ENCODE peak calls at places on chromosomes 4 and X, in ten cellular contexts. One of them, this sample, is unnamed.

GRCh38 chr4:140222175-140222574 is 68.2 kb upstream of the MAML3 start:
- DNase-seq in heart left ventricle: no peak
- DNase-seq in AG04450: no peak
- DNase-seq in right atrium auricular region: no peak
- DNase-seq in Peyer's patch: no peak
- DNase-seq in keratinocyte: no peak
- DNase-seq in sigmoid colon: no peak
- DNase-seq in bronchial epithelial cell: peak; percentile 76
- DNase-seq in breast epithelium: no peak
- DNase-seq in SK-N-SH: no peak
- DNase-seq in this sample: no peak

GRCh38 chr4:48683784-48684666 is 96.1 kb downstream of the FRYL start:
- DNase-seq in heart left ventricle: no peak
- DNase-seq in AG04450: no peak
- DNase-seq in right atrium auricular region: no peak
- DNase-seq in Peyer's patch: no peak
- DNase-seq in keratinocyte: no peak
- DNase-seq in sigmoid colon: no peak
- DNase-seq in bronchial epithelial cell: no peak
- DNase-seq in breast epithelium: no peak
- DNase-seq in SK-N-SH: no peak
- DNase-seq in this sample: no peak

GRCh38 chr4:13264126-13264525 is 220.0 kb downstream of the RAB28 start:
- DNase-seq in heart left ventricle: no peak
- DNase-seq in AG04450: no peak
- DNase-seq in right atrium auricular region: no peak
- DNase-seq in Peyer's patch: no peak
- DNase-seq in keratinocyte: no peak
- DNase-seq in sigmoid colon: no peak
- DNase-seq in bronchial epithelial cell: peak; percentile 4
- DNase-seq in breast epithelium: no peak
- DNase-seq in SK-N-SH: no peak
- DNase-seq in this sample: no peak

GRCh38 chr4:110483516-110483915 is 7.6 kb downstream of the ENPEP start:
- DNase-seq in heart left ventricle: no peak
- DNase-seq in AG04450: no peak
- DNase-seq in right atrium auricular region: no peak
- DNase-seq in Peyer's patch: no peak
- DNase-seq in keratinocyte: no peak
- DNase-seq in sigmoid colon: no peak
- DNase-seq in bronchial epithelial cell: no peak
- DNase-seq in breast epithelium: no peak
- DNase-seq in SK-N-SH: no peak
- DNase-seq in this sample: no peak

GRCh38 chrX:153406011-153406410 is 4.9 kb upstream of the PNMA6E start:
- DNase-seq in heart left ventricle: no peak
- DNase-seq in AG04450: no peak
- DNase-seq in right atrium auricular region: no peak
- DNase-seq in Peyer's patch: no peak
- DNase-seq in keratinocyte: no peak
- DNase-seq in sigmoid colon: no peak
- DNase-seq in bronchial epithelial cell: no peak
- DNase-seq in breast epithelium: no peak
- DNase-seq in SK-N-SH: no peak
- DNase-seq in this sample: no peak

GRCh38 chrX:47245156-47245555 is 12.3 kb downstream of the USP11 start:
- DNase-seq in heart left ventricle: no peak
- DNase-seq in AG04450: no peak
- DNase-seq in right atrium auricular region: no peak
- DNase-seq in Peyer's patch: no peak
- DNase-seq in keratinocyte: no peak
- DNase-seq in sigmoid colon: peak; percentile 56
- DNase-seq in bronchial epithelial cell: no peak
- DNase-seq in breast epithelium: no peak
- DNase-seq in SK-N-SH: no peak
- DNase-seq in this sample: peak; percentile 80

GRCh38 chr4:113919611-113920010 is 59.8 kb downstream of the ARSJ start:
- DNase-seq in heart left ventricle: no peak
- DNase-seq in AG04450: no peak
- DNase-seq in right atrium auricular region: no peak
- DNase-seq in Peyer's patch: no peak
- DNase-seq in keratinocyte: peak; percentile 4
- DNase-seq in sigmoid colon: no peak
- DNase-seq in bronchial epithelial cell: peak; percentile 54
- DNase-seq in breast epithelium: no peak
- DNase-seq in SK-N-SH: no peak
- DNase-seq in this sample: no peak

GRCh38 chrX:67720344-67720743 is 176.5 kb downstream of the AR start:
- DNase-seq in heart left ventricle: no peak
- DNase-seq in AG04450: no peak
- DNase-seq in right atrium auricular region: no peak
- DNase-seq in Peyer's patch: no peak
- DNase-seq in keratinocyte: no peak
- DNase-seq in sigmoid colon: no peak
- DNase-seq in bronchial epithelial cell: no peak
- DNase-seq in breast epithelium: no peak
- DNase-seq in SK-N-SH: no peak
- DNase-seq in this sample: no peak

GRCh38 chrX:109886122-109886761 is 116.7 kb upstream of the TMEM164 start:
- DNase-seq in heart left ventricle: no peak
- DNase-seq in AG04450: no peak
- DNase-seq in right atrium auricular region: no peak
- DNase-seq in Peyer's patch: no peak
- DNase-seq in keratinocyte: peak; percentile 7
- DNase-seq in sigmoid colon: no peak
- DNase-seq in bronchial epithelial cell: peak; percentile 45
- DNase-seq in breast epithelium: no peak
- DNase-seq in SK-N-SH: peak; percentile 51
- DNase-seq in this sample: peak; percentile 35

GRCh38 chrX:48703642-48704481 is 7.3 kb downstream of the SUV39H1 start:
- DNase-seq in heart left ventricle: no peak
- DNase-seq in AG04450: no peak
- DNase-seq in right atrium auricular region: no peak
- DNase-seq in Peyer's patch: no peak
- DNase-seq in keratinocyte: peak; percentile 80
- DNase-seq in sigmoid colon: no peak
- DNase-seq in bronchial epithelial cell: peak; percentile 94
- DNase-seq in breast epithelium: no peak
- DNase-seq in SK-N-SH: no peak
- DNase-seq in this sample: no peak

GRCh38 chr4:8840006-8840793 is 31.4 kb downstream of the HMX1 start:
- DNase-seq in heart left ventricle: no peak
- DNase-seq in AG04450: no peak
- DNase-seq in right atrium auricular region: no peak
- DNase-seq in Peyer's patch: peak; percentile 24
- DNase-seq in keratinocyte: no peak
- DNase-seq in sigmoid colon: peak; percentile 41
- DNase-seq in bronchial epithelial cell: no peak
- DNase-seq in breast epithelium: peak; percentile 42
- DNase-seq in SK-N-SH: peak; percentile 23
- DNase-seq in this sample: peak; percentile 16

GRCh38 chr4:169268951-169269781 is 1.6 kb downstream of the SH3RF1 start:
- DNase-seq in heart left ventricle: no peak
- DNase-seq in AG04450: peak; percentile 44
- DNase-seq in right atrium auricular region: no peak
- DNase-seq in Peyer's patch: peak; percentile 53
- DNase-seq in keratinocyte: no peak
- DNase-seq in sigmoid colon: no peak
- DNase-seq in bronchial epithelial cell: peak; percentile 56
- DNase-seq in breast epithelium: no peak
- DNase-seq in SK-N-SH: no peak
- DNase-seq in this sample: no peak

GRCh38 chrX:19670854-19671620 is 155.7 kb upstream of the MAP3K15 start:
- DNase-seq in heart left ventricle: peak; percentile 23
- DNase-seq in AG04450: peak; percentile 36
- DNase-seq in right atrium auricular region: peak; percentile 60
- DNase-seq in Peyer's patch: peak; percentile 56
- DNase-seq in keratinocyte: no peak
- DNase-seq in sigmoid colon: peak; percentile 72
- DNase-seq in bronchial epithelial cell: peak; percentile 74
- DNase-seq in breast epithelium: no peak
- DNase-seq in SK-N-SH: peak; percentile 4
- DNase-seq in this sample: no peak

GRCh38 chr4:155433636-155434360 is 57.0 kb upstream of the MAP9 start:
- DNase-seq in heart left ventricle: no peak
- DNase-seq in AG04450: no peak
- DNase-seq in right atrium auricular region: no peak
- DNase-seq in Peyer's patch: no peak
- DNase-seq in keratinocyte: peak; percentile 48
- DNase-seq in sigmoid colon: no peak
- DNase-seq in bronchial epithelial cell: peak; percentile 99
- DNase-seq in breast epithelium: no peak
- DNase-seq in SK-N-SH: no peak
- DNase-seq in this sample: no peak

GRCh38 chr4:68962868-68963267 is 11.3 kb upstream of the UGT2A3 start:
- DNase-seq in heart left ventricle: no peak
- DNase-seq in AG04450: no peak
- DNase-seq in right atrium auricular region: no peak
- DNase-seq in Peyer's patch: no peak
- DNase-seq in keratinocyte: no peak
- DNase-seq in sigmoid colon: no peak
- DNase-seq in bronchial epithelial cell: no peak
- DNase-seq in breast epithelium: no peak
- DNase-seq in SK-N-SH: no peak
- DNase-seq in this sample: no peak

GRCh38 chr4:38856524-38857337 is at the start of gene TLR6:
- DNase-seq in heart left ventricle: no peak
- DNase-seq in AG04450: no peak
- DNase-seq in right atrium auricular region: no peak
- DNase-seq in Peyer's patch: no peak
- DNase-seq in keratinocyte: peak; percentile 40
- DNase-seq in sigmoid colon: no peak
- DNase-seq in bronchial epithelial cell: peak; percentile 79
- DNase-seq in breast epithelium: no peak
- DNase-seq in SK-N-SH: peak; percentile 51
- DNase-seq in this sample: peak; percentile 57

GRCh38 chrX:153423652-153424051 is 12.4 kb downstream of the ZFP92 start:
- DNase-seq in heart left ventricle: no peak
- DNase-seq in AG04450: no peak
- DNase-seq in right atrium auricular region: no peak
- DNase-seq in Peyer's patch: no peak
- DNase-seq in keratinocyte: no peak
- DNase-seq in sigmoid colon: no peak
- DNase-seq in bronchial epithelial cell: no peak
- DNase-seq in breast epithelium: peak; percentile 7
- DNase-seq in SK-N-SH: no peak
- DNase-seq in this sample: no peak

GRCh38 chr4:121380448-121381147 is at the start of gene QRFPR:
- DNase-seq in heart left ventricle: peak; percentile 38
- DNase-seq in AG04450: no peak
- DNase-seq in right atrium auricular region: no peak
- DNase-seq in Peyer's patch: no peak
- DNase-seq in keratinocyte: no peak
- DNase-seq in sigmoid colon: no peak
- DNase-seq in bronchial epithelial cell: peak; percentile 12
- DNase-seq in breast epithelium: no peak
- DNase-seq in SK-N-SH: peak; percentile 9
- DNase-seq in this sample: peak; percentile 56

GRCh38 chr4:41757521-41758156 is 9.1 kb upstream of the PHOX2B start:
- DNase-seq in heart left ventricle: no peak
- DNase-seq in AG04450: no peak
- DNase-seq in right atrium auricular region: no peak
- DNase-seq in Peyer's patch: no peak
- DNase-seq in keratinocyte: no peak
- DNase-seq in sigmoid colon: no peak
- DNase-seq in bronchial epithelial cell: peak; percentile 24
- DNase-seq in breast epithelium: no peak
- DNase-seq in SK-N-SH: no peak
- DNase-seq in this sample: no peak
- H3K27me3 ChIP-seq in heart left ventricle: peaks cover 92% of the 10 kb centered on the region
- H3K27me3 ChIP-seq in AG04450: peaks cover 36% of the 10 kb centered on the region
- H3K27me3 ChIP-seq in right atrium auricular region: no peaks in the 10 kb centered on the region
- H3K27me3 ChIP-seq in Peyer's patch: peaks cover 2% of the 10 kb centered on the region
- H3K27me3 ChIP-seq in keratinocyte: peaks cover 38% of the 10 kb centered on the region
- H3K27me3 ChIP-seq in sigmoid colon: peaks cover 62% of the 10 kb centered on the region
- H3K27me3 ChIP-seq in bronchial epithelial cell: peaks cover 12% of the 10 kb centered on the region
- H3K27me3 ChIP-seq in breast epithelium: peaks cover 36% of the 10 kb centered on the region
- H3K27me3 ChIP-seq in SK-N-SH: peaks cover 5% of the 10 kb centered on the region
- H3K27me3 ChIP-seq in this sample: no peaks in the 10 kb centered on the region

GRCh38 chr4:147733614-147734344 is 1.9 kb downstream of the ARHGAP10 start:
- DNase-seq in heart left ventricle: peak; percentile 40
- DNase-seq in AG04450: no peak
- DNase-seq in right atrium auricular region: no peak
- DNase-seq in Peyer's patch: no peak
- DNase-seq in keratinocyte: no peak
- DNase-seq in sigmoid colon: no peak
- DNase-seq in bronchial epithelial cell: peak; percentile 29
- DNase-seq in breast epithelium: no peak
- DNase-seq in SK-N-SH: peak; percentile 24
- DNase-seq in this sample: peak; percentile 59
- TF ChIP-seq CTCF in heart left ventricle: no peak
- TF ChIP-seq CTCF in AG04450: no peak
- TF ChIP-seq CTCF in right atrium auricular region: no peak
- TF ChIP-seq CTCF in Peyer's patch: no peak
- TF ChIP-seq CTCF in keratinocyte: no peak
- TF ChIP-seq CTCF in sigmoid colon: no peak
- TF ChIP-seq CTCF in bronchial epithelial cell: no peak
- TF ChIP-seq CTCF in breast epithelium: no peak
- TF ChIP-seq CTCF in SK-N-SH: peak; percentile 38
- TF ChIP-seq CTCF in this sample: no peak

DNA sequence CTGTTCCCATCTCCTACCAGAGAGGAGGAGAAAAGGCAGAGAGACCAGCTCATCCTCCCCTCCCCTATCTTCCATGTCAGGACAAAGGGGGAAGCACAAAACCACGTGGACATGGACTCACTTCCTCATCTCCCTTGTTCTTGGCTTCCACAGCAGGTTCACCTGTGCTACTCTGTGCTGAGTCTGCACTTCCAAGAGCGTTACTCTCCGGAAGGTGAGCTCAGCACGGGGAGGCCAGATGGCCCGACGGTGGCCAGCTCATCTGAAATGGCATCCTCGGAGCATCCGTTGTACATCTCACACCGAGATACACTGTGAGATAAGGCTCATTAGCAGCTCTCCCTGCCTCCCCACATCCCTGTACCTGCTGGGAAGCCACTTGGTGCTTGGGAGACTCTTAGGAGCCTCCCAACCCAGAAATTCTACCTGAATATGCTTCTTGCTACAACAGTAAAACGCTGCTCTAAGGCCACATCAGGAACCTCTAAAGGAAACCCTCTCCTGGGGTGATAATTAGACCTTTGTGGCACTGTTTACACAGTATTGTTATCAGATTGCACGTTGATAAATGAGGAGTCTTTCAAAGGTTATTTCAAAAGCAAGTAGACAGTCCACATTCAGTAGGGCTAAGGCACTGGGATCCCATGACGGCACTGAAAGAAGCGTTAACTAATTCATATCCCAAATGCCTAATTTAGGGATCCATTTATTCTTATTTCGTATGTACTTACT is 19.4 kb downstream of the LGI2 start:
- DNase-seq in heart left ventricle: no peak
- DNase-seq in AG04450: no peak
- DNase-seq in right atrium auricular region: no peak
- DNase-seq in Peyer's patch: no peak
- DNase-seq in keratinocyte: no peak
- DNase-seq in sigmoid colon: no peak
- DNase-seq in bronchial epithelial cell: no peak
- DNase-seq in breast epithelium: no peak
- DNase-seq in SK-N-SH: no peak
- DNase-seq in this sample: no peak
- H3K27me3 ChIP-seq in heart left ventricle: no peaks in the 10 kb centered on the region
- H3K27me3 ChIP-seq in AG04450: peaks cover 6% of the 10 kb centered on the region
- H3K27me3 ChIP-seq in right atrium auricular region: no peaks in the 10 kb centered on the region
- H3K27me3 ChIP-seq in Peyer's patch: no peaks in the 10 kb centered on the region
- H3K27me3 ChIP-seq in keratinocyte: peaks cover 12% of the 10 kb centered on the region
- H3K27me3 ChIP-seq in sigmoid colon: no peaks in the 10 kb centered on the region
- H3K27me3 ChIP-seq in bronchial epithelial cell: no peaks in the 10 kb centered on the region
- H3K27me3 ChIP-seq in breast epithelium: peaks cover under 1% of the 10 kb centered on the region
- H3K27me3 ChIP-seq in SK-N-SH: peaks cover 62% of the 10 kb centered on the region
- H3K27me3 ChIP-seq in this sample: no peaks in the 10 kb centered on the region

GRCh38 chrX:118347131-118347530 is 1.2 kb downstream of the WDR44 start:
- DNase-seq in heart left ventricle: no peak
- DNase-seq in AG04450: no peak
- DNase-seq in right atrium auricular region: no peak
- DNase-seq in Peyer's patch: no peak
- DNase-seq in keratinocyte: no peak
- DNase-seq in sigmoid colon: no peak
- DNase-seq in bronchial epithelial cell: peak; percentile 74
- DNase-seq in breast epithelium: no peak
- DNase-seq in SK-N-SH: peak; percentile 4
- DNase-seq in this sample: no peak
- TF ChIP-seq CTCF in heart left ventricle: no peak
- TF ChIP-seq CTCF in AG04450: peak; percentile 3
- TF ChIP-seq CTCF in right atrium auricular region: no peak
- TF ChIP-seq CTCF in Peyer's patch: no peak
- TF ChIP-seq CTCF in keratinocyte: no peak
- TF ChIP-seq CTCF in sigmoid colon: no peak
- TF ChIP-seq CTCF in bronchial epithelial cell: no peak
- TF ChIP-seq CTCF in breast epithelium: no peak
- TF ChIP-seq CTCF in SK-N-SH: no peak
- TF ChIP-seq CTCF in this sample: no peak